ENCODE peak calls at places on chromosomes 1 and 21, in eight cellular contexts. S is M059J, Y is fibroblast of lung, Z is cardiac fibroblast, K is non-pigmented ciliary epithelial cell, T is Peyer's patch, Q is substantia nigra, P is Calu3. U is an unnamed sample.

GRCh38 chr1:43293896-43294760 is 6.7 kb upstream of the TIE1 start:
- DNase-seq in K (peak), Q (peak), Y (peak), P (no peak), S (peak), T (peak), Z (peak), U (no peak)

GRCh38 chr1:9710037-9710436 is 58.5 kb downstream of the PIK3CD start:
- DNase-seq in K (no peak), Z (no peak), S (no peak), Q (no peak), Y (no peak), T (no peak), P (no peak), U (no peak)

GRCh38 chr1:181152892-181153633 is 64.6 kb downstream of the IER5 start:
- DNase-seq in Q (peak), Y (peak), T (peak), K (peak), Z (peak), S (no peak), P (no peak), U (peak)

GRCh38 chr1:151277249-151277648 is 4.8 kb upstream of the ZNF687 start:
- DNase-seq in Z (no peak), S (no peak), T (no peak), Q (no peak), P (no peak), Y (no peak), K (no peak), U (no peak)

GRCh38 chr1:85433096-85433495 is 31.9 kb downstream of the DDAH1 start:
- DNase-seq in Q (no peak), K (no peak), P (no peak), T (no peak), Z (no peak), S (no peak), Y (no peak), U (no peak)

GRCh38 chr21:46212721-46213484 is 15.7 kb downstream of the LSS start:
- DNase-seq in T (peak), K (no peak), Z (no peak), Y (no peak), S (no peak), P (no peak), Q (no peak), U (no peak)

GRCh38 chr21:43353282-43354010 is 73.5 kb downstream of the SIK1 start:
- DNase-seq in S (no peak), T (no peak), P (no peak), Q (no peak), K (no peak), Y (no peak), Z (no peak), U (no peak)

GRCh38 chr1:92759361-92759760 is 25.5 kb downstream of the EVI5 start:
- DNase-seq in P (no peak), T (no peak), Y (peak), K (no peak), Z (peak), Q (no peak), S (no peak), U (no peak)

GRCh38 chr1:228794810-228795209 is 59.5 kb downstream of the RHOU start:
- DNase-seq in Y (no peak), P (no peak), K (no peak), Q (no peak), S (no peak), T (no peak), Z (no peak), U (no peak)

GRCh38 chr1:52210044-52210443 is 68.2 kb downstream of the ZFYVE9 start:
- DNase-seq in Q (no peak), T (no peak), Z (no peak), K (no peak), S (peak), Y (no peak), P (no peak), U (no peak)

GRCh38 chr21:36005018-36005417 is 55.3 kb downstream of the SETD4 start:
- DNase-seq in P (no peak), Y (peak), Q (no peak), Z (peak), S (peak), T (no peak), K (no peak), U (no peak)

GRCh38 chr1:103146143-103146542 is 37.8 kb upstream of the COL11A1 start:
- DNase-seq in Y (no peak), K (no peak), P (no peak), S (no peak), T (no peak), Z (peak), Q (no peak), U (no peak)

GRCh38 chr21:34313116-34313515 is 50.7 kb upstream of the KCNE2 start:
- DNase-seq in Z (peak), Q (no peak), K (no peak), Y (no peak), S (peak), T (no peak), P (no peak), U (no peak)

GRCh38 chr1:76901158-76901767 is 34.0 kb downstream of the ST6GALNAC5 start:
- DNase-seq in Y (peak), P (peak), T (no peak), Z (peak), Q (no peak), K (peak), S (peak), U (peak)

GRCh38 chr1:19472174-19472573 is 13.2 kb downstream of the CAPZB start:
- DNase-seq in P (no peak), Z (no peak), Y (no peak), S (no peak), T (no peak), K (no peak), Q (no peak), U (no peak)

GRCh38 chr21:38691626-38692025 is 114.1 kb upstream of the ETS2 start:
- DNase-seq in Z (no peak), K (no peak), S (no peak), P (no peak), Q (no peak), T (no peak), Y (peak), U (no peak)

GRCh38 chr1:43492816-43493215 is 37.9 kb upstream of the PTPRF start:
- DNase-seq in Y (peak), P (no peak), S (peak), Q (no peak), T (no peak), K (no peak), Z (peak), U (no peak)